ENCODE peak calls at places on chromosomes 12 and 14, in eight cellular contexts. S, L, M, V, O, B, F and Z are unnamed samples.

GRCh38 chr12:81888341-81888740 is 129.2 kb upstream of the PPFIA2 start:
- DNase-seq in V (no peak), L (no peak), S (no peak), O (no peak), F (no peak), B (no peak), M (no peak), Z (peak; percentile 30)

GRCh38 chr14:21978999-21979314 is 305.3 kb upstream of the OR4E1 start:
- DNase-seq in S (no peak), V (no peak), L (no peak), F (no peak), M (no peak), O (no peak), B (no peak), Z (no peak)

GRCh38 chr12:44889871-44890270 is 13.8 kb upstream of the NELL2 start:
- DNase-seq in L (no peak), B (no peak), V (no peak), O (no peak), M (no peak), F (no peak), S (no peak), Z (no peak)

GRCh38 chr12:47821346-47821706 is 1.6 kb upstream of the HDAC7 start:
- DNase-seq in M (no peak), B (no peak), F (no peak), O (peak; percentile 81), L (no peak), S (no peak), V (no peak), Z (no peak)

GRCh38 chr12:120262852-120263724 is 2.4 kb downstream of the PXN start:
- DNase-seq in O (peak; percentile 56), F (no peak), V (no peak), B (no peak), M (peak; percentile 31), S (no peak), L (no peak), Z (no peak)

GRCh38 chr14:31921741-31922140 is 155.4 kb upstream of the ARHGAP5 start:
- DNase-seq in B (no peak), L (no peak), O (no peak), S (no peak), V (no peak), F (no peak), M (no peak), Z (no peak)

GRCh38 chr14:75531660-75532317 is 9.5 kb downstream of the BATF start:
- DNase-seq in S (no peak), L (no peak), B (no peak), M (peak; percentile 54), V (no peak), O (no peak), F (no peak), Z (no peak)

GRCh38 chr14:20409226-20409625 is 4.1 kb downstream of the TEP1 start:
- DNase-seq in M (peak; percentile 33), F (no peak), V (no peak), B (no peak), S (no peak), L (no peak), O (peak; percentile 74), Z (no peak)

GRCh38 chr12:111685811-111686573 is at the start of the genes ACAD10 and BRAP:
- DNase-seq in B (peak; percentile 96), S (peak; percentile 98), F (peak; percentile 87), V (peak; percentile 88), M (peak; percentile 98), O (peak; percentile 97), L (peak; percentile 96), Z (peak; percentile 94)

GRCh38 chr12:111685322-111685810 is 390 bp downstream of the BRAP start:
- DNase-seq in V (no peak), L (no peak), F (no peak), S (no peak), O (no peak), B (peak; percentile 54), M (peak; percentile 13), Z (no peak)

GRCh38 chr12:111687255-111687654 is 1.4 kb downstream of the ACAD10 start:
- DNase-seq in L (no peak), F (no peak), S (peak; percentile 27), M (peak; percentile 43), V (peak; percentile 46), O (peak; percentile 30), B (peak; percentile 13), Z (peak; percentile 28)

GRCh38 chr12:111687952-111688351 is 2.1 kb downstream of the ACAD10 start:
- DNase-seq in O (no peak), F (no peak), B (no peak), S (no peak), L (no peak), V (no peak), M (no peak), Z (no peak)

DNA sequence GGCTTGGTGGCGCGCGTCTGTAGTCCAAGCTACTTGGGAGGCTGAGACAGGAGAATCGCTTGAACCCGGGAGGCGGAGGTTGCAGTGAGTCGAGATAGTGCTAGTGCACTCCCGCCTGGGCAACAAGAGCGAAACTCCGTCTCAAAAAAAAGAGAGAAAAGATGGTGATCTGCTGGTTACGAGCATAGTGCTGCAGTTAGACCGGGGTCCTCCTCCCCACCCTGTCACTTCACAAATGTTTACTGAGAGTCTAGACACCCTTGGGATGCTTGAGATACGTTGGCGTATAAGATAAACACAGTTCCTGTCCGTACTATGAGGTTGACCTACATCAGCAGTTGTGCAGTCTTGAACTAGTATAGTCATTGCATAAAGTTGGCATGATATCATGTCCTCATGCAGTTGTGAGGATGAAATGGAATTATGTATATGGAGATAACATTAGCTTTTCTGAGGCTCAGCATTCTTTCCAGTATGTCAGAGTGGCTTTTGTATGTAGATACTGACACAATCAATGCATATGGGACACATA is 787 bp downstream of the ACAD10 start:
- DNase-seq in S (no peak), L (no peak), B (no peak), F (no peak), M (no peak), V (no peak), O (peak; percentile 64), Z (no peak)
- H2AFZ ChIP-seq in S (peak overlapping the region; percentile 93), L (no peak overlapping the region), B (peak overlapping the region; percentile 94), F (no peak overlapping the region), M (peak overlapping the region; percentile 84), V (peak overlapping the region; percentile 79), O (peak overlapping the region; percentile 89), Z (peak overlapping the region; percentile 99)

GRCh38 chr12:52350021-52350620 is 17.2 kb downstream of the KRT85 start:
- DNase-seq in F (no peak), S (no peak), M (no peak), L (no peak), B (no peak), V (no peak), O (no peak), Z (no peak)
- H3K27me3 ChIP-seq in F (no peaks in the 10 kb centered on the region), S (peaks cover 35% of the 10 kb centered on the region), M (no peaks in the 10 kb centered on the region), L (no peaks in the 10 kb centered on the region), B (peaks cover 3% of the 10 kb centered on the region), V (peaks cover 79% of the 10 kb centered on the region), O (peaks cover 30% of the 10 kb centered on the region), Z (no peaks in the 10 kb centered on the region)

DNA sequence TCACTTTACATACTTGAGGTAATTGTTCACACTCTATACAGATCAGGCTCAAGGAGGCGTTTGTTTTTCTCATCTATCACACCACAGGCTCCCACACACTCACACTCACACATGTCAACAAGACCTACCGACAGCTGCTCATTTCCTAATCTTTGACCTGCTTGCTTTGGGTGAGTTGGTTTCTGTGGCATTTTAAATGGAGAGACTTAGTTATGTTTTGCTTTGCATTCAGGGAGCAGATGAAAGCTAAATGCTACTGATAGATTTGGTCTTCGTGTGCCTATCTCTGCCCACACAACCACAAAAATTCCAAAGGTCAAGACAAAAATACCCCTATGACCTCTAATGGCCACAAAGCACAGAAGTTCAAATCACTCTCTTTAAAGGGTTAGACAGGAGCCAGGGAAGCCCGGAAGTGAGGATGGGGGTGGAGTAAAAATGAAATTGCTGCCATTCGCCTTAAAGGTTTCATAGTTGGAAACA is 203.5 kb upstream of the G2E3 start:
- DNase-seq in B (no peak), S (no peak), L (no peak), O (no peak), V (peak; percentile 45), F (no peak), M (no peak), Z (no peak)
- TF ChIP-seq EZH2phosphoT487 in B (no peak), S (no peak), L (no peak), O (no peak), V (no peak), F (no peak), M (no peak), Z (no peak)

GRCh38 chr12:93829073-93829472 is 151.9 kb downstream of the CRADD start:
- DNase-seq in L (peak; percentile 24), M (no peak), F (no peak), V (no peak), S (no peak), B (no peak), O (no peak), Z (no peak)

GRCh38 chr12:93836616-93837260 is 159.6 kb downstream of the CRADD start:
- DNase-seq in O (no peak), M (no peak), L (no peak), B (no peak), V (no peak), F (no peak), S (no peak), Z (no peak)

GRCh38 chr12:93838180-93838579 is 161.0 kb downstream of the CRADD start:
- DNase-seq in O (no peak), L (no peak), B (no peak), F (no peak), S (no peak), V (no peak), M (no peak), Z (no peak)

GRCh38 chr12:93832126-93832525 is 155.0 kb downstream of the CRADD start:
- DNase-seq in F (no peak), S (no peak), O (peak; percentile 32), L (no peak), B (no peak), V (no peak), M (no peak), Z (no peak)

DNA sequence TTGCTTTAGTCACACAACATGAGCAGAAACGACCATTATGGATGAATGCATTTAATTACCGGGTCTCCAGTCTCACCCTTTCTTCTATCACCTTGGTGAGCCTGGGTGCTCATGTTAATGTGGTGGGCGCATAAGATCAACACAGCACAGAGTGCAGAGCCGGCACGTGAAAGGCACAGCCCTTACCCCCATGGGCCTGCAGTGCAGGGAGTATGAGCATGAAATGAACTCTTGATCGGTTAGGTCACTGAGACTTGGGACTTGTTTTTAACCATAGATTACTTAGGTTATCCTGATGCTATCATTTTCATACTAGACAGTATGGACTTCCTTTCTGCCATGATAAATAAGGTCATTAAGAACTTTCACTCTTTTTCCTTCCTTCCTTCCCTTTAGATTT is 156.8 kb downstream of the CRADD start:
- DNase-seq in S (no peak), F (no peak), L (no peak), B (no peak), V (no peak), O (no peak), M (no peak), Z (no peak)
- H2AFZ ChIP-seq in S (no peak overlapping the region), F (no peak overlapping the region), L (no peak overlapping the region), B (no peak overlapping the region), V (no peak overlapping the region), O (no peak overlapping the region), M (no peak overlapping the region), Z (no peak overlapping the region)